ENCODE peak calls at places on chromosomes 2 and 18, in nine cellular contexts. Y, M, U, Q, V, F, T, H and N are unnamed samples.

GRCh38 chr18:49021433-49022129 is 70.8 kb upstream of the SMAD7 start:
- DNase-seq in Y (peak; percentile 65), Q (peak; percentile 15), U (peak; percentile 40), F (peak; percentile 76), M (peak; percentile 40), V (peak; percentile 59), H (peak; percentile 70), T (peak; percentile 19), N (peak; percentile 56)

GRCh38 chr18:12485479-12486105 is 77.9 kb downstream of the PRELID3A start:
- DNase-seq in F (no peak), Y (no peak), M (no peak), Q (peak; percentile 28), H (no peak), T (no peak), U (no peak), V (no peak), N (no peak)

GRCh38 chr2:172305066-172305465 is 122.3 kb upstream of the ITGA6 start:
- DNase-seq in F (no peak), T (no peak), H (no peak), M (no peak), Q (no peak), Y (no peak), V (no peak), U (no peak), N (no peak)

GRCh38 chr2:165840333-165840958 is 46.4 kb upstream of the GALNT3 start:
- DNase-seq in F (no peak), U (no peak), M (no peak), Q (no peak), Y (no peak), H (no peak), T (no peak), V (no peak), N (no peak)

GRCh38 chr2:96844405-96844808 is 586 bp upstream of the ANKRD23 start:
- DNase-seq in T (no peak), Q (no peak), V (no peak), H (no peak), M (no peak), Y (no peak), F (no peak), U (no peak), N (no peak)

GRCh38 chr18:76461148-76461547 is 33.9 kb downstream of the ZNF516 start:
- DNase-seq in Y (peak; percentile 26), U (no peak), V (no peak), H (no peak), T (no peak), F (no peak), M (no peak), Q (no peak), N (no peak)

GRCh38 chr2:21372654-21373053 is 248.9 kb downstream of the TDRD15 start:
- DNase-seq in H (peak; percentile 12), T (no peak), U (peak; percentile 41), F (no peak), V (no peak), Q (no peak), M (no peak), Y (no peak), N (no peak)

GRCh38 chr2:88190808-88191721 is 20.9 kb downstream of the THNSL2 start:
- DNase-seq in U (peak; percentile 77), Y (no peak), V (no peak), Q (peak; percentile 52), M (peak; percentile 66), T (peak; percentile 29), F (peak; percentile 23), H (peak; percentile 70), N (no peak)

GRCh38 chr2:161844845-161845244 is 220.6 kb downstream of the SLC4A10 start:
- DNase-seq in Q (no peak), V (no peak), M (no peak), Y (no peak), F (no peak), U (no peak), H (no peak), T (no peak), N (no peak)

GRCh38 chr18:52694804-52695203 is 354.8 kb downstream of the DCC start:
- DNase-seq in V (no peak), M (peak; percentile 43), T (no peak), Y (no peak), U (peak; percentile 42), Q (peak; percentile 15), H (no peak), F (no peak), N (no peak)

GRCh38 chr2:29360016-29360784 is 245.0 kb downstream of the CLIP4 start:
- DNase-seq in F (no peak), V (no peak), Q (no peak), H (no peak), Y (no peak), U (no peak), T (no peak), M (no peak), N (no peak)

GRCh38 chr2:8837795-8838140 is 355 bp upstream of the KIDINS220 start:
- DNase-seq in M (no peak), Q (no peak), H (no peak), V (no peak), Y (no peak), U (no peak), T (no peak), F (peak; percentile 12), N (no peak)

GRCh38 chr2:232075080-232075479 is 113.6 kb downstream of the DIS3L2 start:
- DNase-seq in F (no peak), U (no peak), V (no peak), M (peak; percentile 30), T (no peak), H (no peak), Q (no peak), Y (no peak), N (no peak)

GRCh38 chr2:196431957-196432356 is 207.6 kb upstream of the CCDC150 start:
- DNase-seq in V (no peak), F (no peak), Y (no peak), Q (peak; percentile 11), M (peak; percentile 38), T (peak; percentile 28), H (no peak), U (peak; percentile 65), N (no peak)

GRCh38 chr2:172671506-172671905 is 64.1 kb upstream of the RAPGEF4 start:
- DNase-seq in T (no peak), M (no peak), U (no peak), Q (no peak), Y (no peak), V (no peak), F (no peak), H (no peak), N (no peak)

GRCh38 chr18:42187611-42188378 is 232.8 kb downstream of the PIK3C3 start:
- DNase-seq in V (no peak), U (no peak), T (no peak), Q (no peak), Y (no peak), F (no peak), M (no peak), H (no peak), N (no peak)

GRCh38 chr18:54712315-54712714 is 116.0 kb upstream of the RAB27B start:
- DNase-seq in F (peak; percentile 40), Y (no peak), H (no peak), M (peak; percentile 76), Q (no peak), U (no peak), T (peak; percentile 76), V (no peak), N (peak; percentile 72)

GRCh38 chr18:47118986-47119385 is 31.3 kb downstream of the HDHD2 start:
- DNase-seq in F (no peak), V (no peak), M (peak; percentile 10), Y (no peak), H (no peak), T (no peak), Q (no peak), U (no peak), N (no peak)

GRCh38 chr2:39780825-39781600 is 2.0 kb upstream of the THUMPD2 start:
- DNase-seq in Q (peak; percentile 16), Y (no peak), V (no peak), U (no peak), H (no peak), T (no peak), F (peak; percentile 41), M (no peak), N (no peak)

GRCh38 chr2:172909454-172909853 is 166.2 kb upstream of the MAP3K20 start:
- DNase-seq in F (no peak), T (no peak), V (no peak), Y (no peak), M (no peak), H (peak; percentile 25), U (no peak), Q (no peak), N (no peak)

GRCh38 chr2:137508739-137509384 is 455.4 kb upstream of the HNMT start:
- DNase-seq in F (no peak), H (no peak), V (no peak), T (no peak), M (no peak), Q (no peak), U (no peak), Y (no peak), N (peak; percentile 5)

GRCh38 chr2:159758239-159758638 is 39.8 kb downstream of the CD302 start:
- DNase-seq in V (no peak), Q (no peak), T (no peak), F (no peak), H (no peak), Y (no peak), M (peak; percentile 46), U (no peak), N (no peak)

GRCh38 chr2:178359192-178359912 is 91.6 kb downstream of the PRKRA start:
- DNase-seq in T (no peak), F (no peak), U (no peak), H (no peak), Y (no peak), Q (peak; percentile 25), M (no peak), V (no peak), N (no peak)

GRCh38 chr2:2014251-2014761 is 270.0 kb upstream of the PXDN start:
- DNase-seq in V (no peak), U (peak; percentile 70), Y (no peak), M (no peak), F (no peak), Q (no peak), T (no peak), H (no peak), N (no peak)

GRCh38 chr18:57648414-57648813 is 26.8 kb upstream of the NARS1 start:
- DNase-seq in Q (no peak), M (no peak), T (no peak), V (no peak), U (no peak), H (no peak), Y (no peak), F (no peak), N (no peak)